ENCODE peak calls at places on chromosomes 12 and 14, in five cellular contexts. M, S, H, W and B are unnamed samples. For H3K4me1, the result is how much of the 10 kb centered on the place peaks cover.

GRCh38 chr12:6782119-6782518 is 7.2 kb upstream of the CD4 start:
- DNase-seq in W (no peak), S (no peak), H (no peak), M (no peak), B (no peak)

GRCh38 chr12:108972226-108972757 is 48.6 kb downstream of the SVOP start:
- DNase-seq in M (no peak), S (no peak), H (no peak), W (no peak), B (no peak)

GRCh38 chr12:132014092-132014914 is 64.6 kb downstream of the EP400 start:
- DNase-seq in M (no peak), W (no peak), S (no peak), H (no peak), B (no peak)

GRCh38 chr14:46885566-46885965 is 234.0 kb upstream of the RPL10L start:
- DNase-seq in S (no peak), H (no peak), W (no peak), M (no peak), B (no peak)

GRCh38 chr14:70333703-70334102 is 25.8 kb downstream of the COX16 start:
- DNase-seq in M (no peak), W (no peak), S (no peak), H (no peak), B (no peak)

GRCh38 chr14:69387311-69387710 is 10.8 kb downstream of the ERH start:
- DNase-seq in S (no peak), H (no peak), W (no peak), M (no peak), B (no peak)

GRCh38 chr12:15227004-15227679 is 5.9 kb upstream of the RERG start:
- DNase-seq in W (no peak), H (no peak), S (peak), M (peak), B (no peak)

GRCh38 chr12:96571101-96571862 is 81.9 kb downstream of the CFAP54 start:
- DNase-seq in S (no peak), M (no peak), W (no peak), H (no peak), B (no peak)

GRCh38 chr14:89899917-89900680 is 54.4 kb downstream of the EFCAB11 start:
- DNase-seq in M (no peak), H (no peak), S (no peak), W (no peak), B (no peak)

GRCh38 chr14:65251213-65251612 is 148.9 kb upstream of the MAX start:
- DNase-seq in W (no peak), M (no peak), S (peak), H (no peak), B (no peak)

GRCh38 chr14:69423279-69423678 is 24.8 kb downstream of the SLC39A9 start:
- DNase-seq in S (no peak), W (no peak), M (no peak), H (no peak), B (no peak)

GRCh38 chr12:7054925-7055324 is 5.6 kb upstream of the C1S start:
- DNase-seq in S (no peak), H (no peak), M (no peak), W (no peak), B (no peak)

GRCh38 chr12:42648061-42648460 is 58.5 kb upstream of the PRICKLE1 start:
- DNase-seq in H (no peak), W (no peak), M (no peak), S (no peak), B (no peak)

GRCh38 chr12:130422676-130423075 is 85.0 kb downstream of the PIWIL1 start:
- DNase-seq in M (no peak), H (peak), S (no peak), W (no peak), B (no peak)

GRCh38 chr12:13154027-13154538 is 42.4 kb upstream of the EMP1 start:
- DNase-seq in H (no peak), S (no peak), M (no peak), W (no peak), B (no peak)

GRCh38 chr12:68899251-68899771 is 33.7 kb downstream of the CPM start:
- DNase-seq in H (no peak), M (peak), W (no peak), S (peak), B (peak)

GRCh38 chr14:50666772-50667490 is 1.2 kb downstream of the SAV1 start:
- DNase-seq in M (peak), W (no peak), S (peak), H (no peak), B (peak)

GRCh38 chr12:64679487-64679983 is 69.2 kb downstream of the RASSF3 start:
- DNase-seq in H (no peak), S (peak), M (peak), W (peak), B (peak)

GRCh38 chr12:132053338-132054330 is 90.5 kb downstream of the DDX51 start:
- DNase-seq in S (no peak), M (no peak), H (no peak), W (no peak), B (no peak)

DNA sequence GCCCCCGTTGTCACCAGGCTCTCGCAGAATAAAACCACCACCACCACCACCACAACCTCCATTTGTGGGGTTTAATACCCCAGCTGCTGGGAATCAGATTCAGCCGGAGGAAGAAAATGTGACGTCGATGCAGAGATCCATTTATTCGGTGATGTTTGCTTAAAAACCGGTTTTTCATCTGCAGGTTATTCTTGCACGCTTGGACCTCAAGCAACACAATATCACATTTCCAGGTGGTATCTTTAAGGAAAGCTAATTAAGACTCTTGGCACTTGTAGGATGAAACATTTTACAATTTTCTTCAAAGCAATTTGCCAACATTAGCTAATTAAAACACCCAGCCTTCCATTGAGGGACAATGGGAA is 39.8 kb downstream of the SPRING1 start:
- DNase-seq in S (no peak), W (no peak), M (no peak), H (no peak), B (no peak)
- H3K4me1 ChIP-seq in S (under half), W (under half), M (under half), H (under half), B (under half)

DNA sequence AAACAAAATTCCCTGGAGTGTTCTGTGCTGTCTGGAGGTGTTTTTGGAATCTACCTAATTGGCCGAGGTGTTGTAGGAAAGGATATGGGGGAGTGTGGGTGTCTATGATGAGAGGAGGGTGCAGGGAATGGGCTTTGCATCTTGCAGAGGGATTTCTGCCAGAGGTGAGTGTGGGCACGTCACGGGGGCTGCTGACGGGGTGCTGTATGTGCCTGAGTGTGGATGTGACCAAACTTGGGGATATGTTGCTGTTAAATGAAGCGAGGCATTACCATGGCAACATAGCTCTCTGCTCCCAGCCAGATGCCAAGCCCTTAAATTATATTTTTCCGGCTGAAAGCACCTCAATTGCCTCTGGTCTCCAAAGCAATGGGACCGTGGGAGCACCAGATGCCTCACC is 44.3 kb upstream of the SPTLC2 start:
- DNase-seq in M (no peak), W (no peak), S (no peak), H (no peak), B (no peak)
- H3K4me1 ChIP-seq in M (under half), W (under half), S (under half), H (under half), B (under half)

GRCh38 chr14:24761141-24761540 is 127.2 kb upstream of the GZMB start:
- DNase-seq in H (no peak), M (no peak), S (no peak), W (no peak), B (no peak)
- H3K4me1 ChIP-seq in H (under half), M (under half), S (under half), W (under half), B (under half)

GRCh38 chr12:52525661-52526499 is 5.7 kb upstream of the KRT5 start:
- DNase-seq in H (peak), M (no peak), S (no peak), W (no peak), B (no peak)
- H3K4me1 ChIP-seq in H (under half), M (under half), S (under half), W (under half), B (under half)

DNA sequence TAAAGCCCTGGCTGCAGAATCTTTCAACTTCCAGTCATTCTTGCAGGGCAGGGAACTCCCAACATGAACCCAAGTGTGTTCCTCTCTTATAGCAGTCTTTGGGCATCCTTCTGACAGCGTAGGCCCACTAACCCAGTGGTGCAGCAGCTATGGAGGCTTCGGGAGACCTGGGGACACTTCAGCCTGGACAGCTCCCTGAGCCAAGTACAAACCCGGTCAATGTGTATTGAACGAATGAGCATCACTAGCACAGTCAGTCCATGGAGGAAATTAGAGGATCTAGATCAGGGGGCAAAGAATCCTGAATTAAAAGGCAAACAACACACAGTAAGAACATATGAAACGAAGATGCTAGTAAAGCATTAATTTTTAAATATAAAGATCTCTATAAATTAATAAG is 41.8 kb downstream of the KIAA0586 start:
- DNase-seq in M (no peak), H (no peak), S (no peak), W (no peak), B (no peak)
- H3K4me1 ChIP-seq in M (under half), H (under half), S (under half), W (under half), B (under half)